ENCODE peak calls at places on chromosomes 5 and 9, in eight cellular contexts. B, H, F, D, W, O, S and T are unnamed samples.
A peak's percentile ranks its signal among the peaks of the same experiment; 100 is the strongest.

GRCh38 chr5:52783226-52783959 is 4.3 kb upstream of the ITGA1 start:
- DNase-seq in B (peak; percentile 41), H (no peak), F (no peak), D (no peak), W (no peak), O (peak; percentile 83), S (no peak), T (no peak)

GRCh38 chr5:153780876-153781275 is 257.8 kb downstream of the FAM114A2 start:
- DNase-seq in B (no peak), H (no peak), F (peak; percentile 20), D (no peak), W (no peak), O (no peak), S (no peak), T (no peak)

GRCh38 chr9:78001946-78002731 is 29.5 kb downstream of the GNAQ start:
- DNase-seq in B (no peak), H (no peak), F (no peak), D (no peak), W (no peak), O (no peak), S (no peak), T (no peak)

GRCh38 chr5:36759117-36759516 is 117.5 kb upstream of the NIPBL start:
- DNase-seq in B (no peak), H (no peak), F (no peak), D (no peak), W (no peak), O (no peak), S (no peak), T (no peak)

GRCh38 chr9:109108318-109108717 is 11.4 kb downstream of the TMEM245 start:
- DNase-seq in B (peak; percentile 56), H (no peak), F (no peak), D (no peak), W (no peak), O (peak; percentile 23), S (no peak), T (no peak)

GRCh38 chr5:142671801-142672200 is 14.1 kb downstream of the FGF1 start:
- DNase-seq in B (peak; percentile 67), H (no peak), F (no peak), D (no peak), W (no peak), O (peak; percentile 60), S (no peak), T (no peak)

GRCh38 chr9:133943781-133944745 is 48.1 kb downstream of the VAV2 start:
- DNase-seq in B (no peak), H (no peak), F (no peak), D (no peak), W (no peak), O (no peak), S (peak; percentile 82), T (no peak)

GRCh38 chr9:27491164-27491563 is 32.9 kb upstream of the IFNK start:
- DNase-seq in B (peak; percentile 13), H (no peak), F (no peak), D (no peak), W (no peak), O (no peak), S (no peak), T (no peak)

GRCh38 chr5:146130440-146131045 is 25.2 kb upstream of the PLAC8L1 start:
- DNase-seq in B (peak; percentile 65), H (no peak), F (peak; percentile 60), D (no peak), W (no peak), O (peak; percentile 56), S (peak; percentile 33), T (peak; percentile 55)

GRCh38 chr5:4387295-4387694 is 752.8 kb upstream of the ADAMTS16 start:
- DNase-seq in B (no peak), H (no peak), F (no peak), D (no peak), W (no peak), O (no peak), S (no peak), T (no peak)

GRCh38 chr5:141840826-141841360 is 37.3 kb downstream of the PCDH1 start:
- DNase-seq in B (no peak), H (no peak), F (no peak), D (no peak), W (no peak), O (no peak), S (no peak), T (no peak)

GRCh38 chr9:133129001-133129799 is 8.2 kb upstream of the RALGDS start:
- DNase-seq in B (no peak), H (no peak), F (no peak), D (no peak), W (peak; percentile 92), O (no peak), S (no peak), T (no peak)

GRCh38 chr5:119537704-119538103 is 85.4 kb downstream of the HSD17B4 start:
- DNase-seq in B (no peak), H (no peak), F (no peak), D (no peak), W (peak; percentile 9), O (peak; percentile 84), S (no peak), T (no peak)

GRCh38 chr5:134132372-134133212 is 18.1 kb downstream of the TCF7 start:
- DNase-seq in B (no peak), H (no peak), F (peak; percentile 83), D (peak; percentile 68), W (no peak), O (no peak), S (no peak), T (no peak)

GRCh38 chr9:129140397-129141065 is 29.3 kb downstream of the PTPA start:
- DNase-seq in B (peak; percentile 69), H (no peak), F (peak; percentile 50), D (peak; percentile 69), W (peak; percentile 70), O (peak; percentile 49), S (peak; percentile 58), T (peak; percentile 79)

GRCh38 chr9:137296214-137297059 is 5.6 kb downstream of the NRARP start:
- DNase-seq in B (peak; percentile 43), H (no peak), F (no peak), D (no peak), W (no peak), O (no peak), S (no peak), T (no peak)

GRCh38 chr9:118058227-118058626 is 354.0 kb downstream of the TLR4 start:
- DNase-seq in B (no peak), H (no peak), F (no peak), D (no peak), W (no peak), O (no peak), S (no peak), T (no peak)

GRCh38 chr9:134928796-134929559 is 11.3 kb upstream of the FCN1 start:
- DNase-seq in B (no peak), H (no peak), F (no peak), D (no peak), W (no peak), O (no peak), S (no peak), T (no peak)

GRCh38 chr5:122473138-122473843 is 161.3 kb downstream of the SNCAIP start:
- DNase-seq in B (no peak), H (no peak), F (no peak), D (no peak), W (no peak), O (no peak), S (no peak), T (no peak)

GRCh38 chr5:139748505-139748826 is 47.1 kb upstream of the PSD2 start:
- DNase-seq in B (no peak), H (no peak), F (no peak), D (no peak), W (no peak), O (no peak), S (peak; percentile 49), T (no peak)

GRCh38 chr9:113349044-113349433 is 302 bp upstream of the BSPRY start:
- DNase-seq in B (no peak), H (no peak), F (peak; percentile 57), D (peak; percentile 53), W (no peak), O (no peak), S (peak; percentile 33), T (no peak)
- TF ChIP-seq EZH2 in B (peak; percentile 64), H (no peak), F (no peak), D (no peak), W (no peak), O (no peak), S (peak; percentile 59), T (no peak)

DNA sequence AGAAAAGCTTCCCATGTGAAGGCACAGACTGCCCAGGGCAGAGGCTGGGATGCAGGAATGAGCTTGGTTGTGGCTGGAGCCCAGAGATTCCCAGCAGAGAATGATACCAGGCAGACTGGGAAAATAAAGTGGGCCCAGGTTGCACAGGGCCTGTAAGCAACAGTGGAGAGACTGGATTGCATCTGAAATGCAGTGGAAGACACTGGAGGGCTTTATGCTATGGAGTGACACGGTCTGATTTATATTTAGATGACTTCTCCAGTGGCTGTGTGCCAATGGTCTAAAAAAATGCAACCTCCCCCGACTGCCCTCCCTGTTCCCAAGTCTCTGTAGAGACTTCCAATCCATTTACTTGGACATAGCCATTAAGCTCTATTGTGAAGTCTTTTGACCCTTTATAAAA is 951.1 kb upstream of the DMAC1 start:
- DNase-seq in B (peak; percentile 29), H (no peak), F (peak; percentile 27), D (no peak), W (no peak), O (no peak), S (peak; percentile 63), T (no peak)
- H3K27ac ChIP-seq in B (no peak overlapping the region), H (no peak overlapping the region), F (peak overlapping the region; percentile 86), D (no peak overlapping the region), W (no peak overlapping the region), O (no peak overlapping the region), S (peak overlapping the region; percentile 87), T (no peak overlapping the region)

GRCh38 chr9:127753556-127753955 is 18.5 kb upstream of the TOR2A start:
- DNase-seq in B (no peak), H (no peak), F (no peak), D (no peak), W (no peak), O (no peak), S (no peak), T (no peak)
- TF ChIP-seq EZH2 in B (no peak), H (no peak), F (no peak), D (no peak), W (no peak), O (no peak), S (no peak), T (no peak)

GRCh38 chr5:131630208-131630962 is 4.6 kb downstream of the RAPGEF6 start:
- DNase-seq in B (no peak), H (no peak), F (no peak), D (no peak), W (no peak), O (peak; percentile 65), S (no peak), T (no peak)
- H3K27ac ChIP-seq in B (peak overlapping the region; percentile 37), H (no peak overlapping the region), F (no peak overlapping the region), D (no peak overlapping the region), W (no peak overlapping the region), O (peak overlapping the region; percentile 90), S (no peak overlapping the region), T (no peak overlapping the region)